ENCODE peak calls at places on chromosomes 13 and 19, in four cellular contexts. P is K562, Y is HepG2, X is GM12878. V is an unnamed sample.

GRCh38 chr13:111845621-111846351 is 221.2 kb upstream of the SOX1 start:
- DNase-seq in P (no peak), Y (no peak), X (no peak), V (peak)

GRCh38 chr13:99218545-99218944 is 17.9 kb downstream of the UBAC2 start:
- DNase-seq in P (no peak), Y (no peak), X (no peak), V (no peak)

GRCh38 chr19:42226886-42227285 is 6.8 kb downstream of the ZNF526 start:
- DNase-seq in P (no peak), Y (no peak), X (no peak), V (no peak)

GRCh38 chr13:23347601-23348000 is 85.9 kb downstream of the SACS start:
- DNase-seq in P (no peak), Y (no peak), X (no peak), V (no peak)

GRCh38 chr13:88014527-88014926 is 343.4 kb downstream of the SLITRK5 start:
- DNase-seq in P (no peak), Y (no peak), X (no peak), V (no peak)

GRCh38 chr19:40150170-40150569 is 41.1 kb upstream of the MAP3K10 start:
- DNase-seq in P (no peak), Y (no peak), X (no peak), V (no peak)

GRCh38 chr13:98445340-98446233 is 131.3 kb downstream of the STK24 start:
- DNase-seq in P (peak), Y (peak), X (peak), V (peak)

GRCh38 chr19:4909172-4909896 is at the start of gene UHRF1:
- DNase-seq in P (peak), Y (peak), X (no peak), V (no peak)

GRCh38 chr19:996051-996838 is 4.0 kb upstream of the GRIN3B start:
- DNase-seq in P (peak), Y (no peak), X (no peak), V (peak)

GRCh38 chr19:31377736-31378135 is 28.5 kb upstream of the TSHZ3 start:
- DNase-seq in P (no peak), Y (no peak), X (no peak), V (no peak)

GRCh38 chr13:28557725-28558124 is 62.8 kb upstream of the FLT1 start:
- DNase-seq in P (no peak), Y (no peak), X (no peak), V (no peak)
- TF ChIP-seq NR2C2 in P (no peak), Y (no peak), X (no peak), V (no peak)

GRCh38 chr19:49614096-49614857 is 23.3 kb downstream of the PRR12 start:
- DNase-seq in P (no peak), Y (peak), X (no peak), V (no peak)
- TF ChIP-seq SP1 in P (no peak), Y (no peak), X (no peak), V (no peak)

DNA sequence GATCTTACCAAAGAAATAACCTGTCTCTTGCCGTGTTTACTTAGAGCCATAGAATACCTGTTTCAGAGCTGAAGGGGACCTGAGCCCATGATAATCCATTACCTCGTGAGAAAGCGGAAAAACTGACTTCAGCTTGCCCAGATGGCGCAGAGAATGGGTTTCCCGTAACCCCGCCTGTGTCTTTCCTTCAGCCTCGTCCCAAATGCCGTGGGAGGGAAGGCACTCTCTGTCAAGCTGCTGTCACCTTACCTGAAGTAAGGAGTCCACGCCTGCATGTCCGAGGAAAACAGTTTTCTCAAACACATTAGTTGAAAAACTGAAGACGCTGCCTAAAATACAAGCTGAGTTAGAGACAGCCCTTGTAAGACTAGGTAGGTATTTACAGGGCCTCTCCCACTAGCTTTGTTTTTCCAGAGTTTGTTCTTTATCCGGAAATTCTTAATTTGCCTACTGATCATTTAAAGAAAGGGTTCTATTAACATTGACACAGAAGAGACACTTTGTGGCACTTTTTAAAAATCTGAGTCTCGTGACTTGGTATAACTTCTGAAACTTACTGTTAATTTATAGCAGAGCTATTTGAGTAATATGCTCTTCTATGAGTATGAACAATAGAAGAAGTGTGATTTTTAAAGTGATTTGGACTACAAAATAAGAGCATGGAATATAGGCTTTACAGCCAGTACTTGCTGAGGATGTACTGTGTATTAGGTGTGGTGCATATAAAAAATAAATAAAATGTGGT is 1.3 kb upstream of the INTS6 start:
- DNase-seq in P (peak), Y (no peak), X (no peak), V (no peak)
- TF ChIP-seq CREM in P (no peak), Y (no peak), X (no peak), V (no peak)

DNA sequence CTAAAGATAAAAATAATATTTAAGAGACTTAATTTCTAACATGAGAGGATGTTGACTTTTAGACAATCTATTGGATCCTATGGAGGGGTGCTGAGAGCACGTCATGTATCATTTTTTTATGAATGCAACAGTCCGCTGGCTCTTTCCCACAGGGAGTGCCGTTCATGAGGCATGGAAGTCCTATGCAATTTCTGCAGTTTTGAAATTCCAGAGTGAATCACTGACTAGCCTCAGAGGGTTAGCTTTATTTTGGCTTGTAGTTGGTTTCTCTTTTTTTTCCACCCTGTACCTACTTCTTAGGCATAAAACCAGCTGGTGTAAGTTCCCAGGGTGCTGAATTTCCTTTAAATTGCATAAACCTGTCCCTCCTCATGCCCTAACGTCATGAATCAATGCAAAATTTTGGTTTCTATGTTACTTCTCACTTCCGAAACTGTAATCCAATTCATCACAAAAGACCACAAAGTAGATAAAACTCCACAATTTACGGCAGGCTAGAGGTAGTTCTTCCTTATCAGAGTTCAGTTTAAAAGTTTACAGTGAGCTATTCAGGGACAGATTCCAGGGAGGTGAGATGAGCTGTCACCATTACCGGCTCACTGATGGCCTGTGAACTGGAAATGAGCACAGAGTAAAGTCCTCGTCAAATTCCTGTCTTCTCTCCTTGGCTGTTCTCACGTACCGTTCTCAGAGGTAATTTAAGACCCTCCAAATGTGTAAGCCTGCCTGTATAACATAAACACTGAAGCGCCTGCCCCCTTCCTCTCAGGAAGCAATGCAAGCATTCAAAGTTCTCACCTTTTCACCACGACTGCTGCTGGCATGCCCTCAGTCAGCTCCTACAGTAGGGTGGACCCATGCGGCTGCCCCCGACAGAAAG is 216.6 kb upstream of the SLC10A2 start:
- DNase-seq in P (no peak), Y (no peak), X (no peak), V (no peak)
- TF ChIP-seq NR2C2 in P (no peak), Y (no peak), X (no peak), V (no peak)

GRCh38 chr19:15631817-15632216 is 8.9 kb upstream of the CYP4F3 start:
- DNase-seq in P (peak), Y (peak), X (peak), V (peak)
- TF ChIP-seq SP1 in P (no peak), Y (peak), X (no peak), V (no peak)

GRCh38 chr19:44796701-44797115 is 12.2 kb upstream of the BCAM start:
- DNase-seq in P (no peak), Y (peak), X (no peak), V (no peak)
- TF ChIP-seq CREM in P (no peak), Y (no peak), X (no peak), V (no peak)

DNA sequence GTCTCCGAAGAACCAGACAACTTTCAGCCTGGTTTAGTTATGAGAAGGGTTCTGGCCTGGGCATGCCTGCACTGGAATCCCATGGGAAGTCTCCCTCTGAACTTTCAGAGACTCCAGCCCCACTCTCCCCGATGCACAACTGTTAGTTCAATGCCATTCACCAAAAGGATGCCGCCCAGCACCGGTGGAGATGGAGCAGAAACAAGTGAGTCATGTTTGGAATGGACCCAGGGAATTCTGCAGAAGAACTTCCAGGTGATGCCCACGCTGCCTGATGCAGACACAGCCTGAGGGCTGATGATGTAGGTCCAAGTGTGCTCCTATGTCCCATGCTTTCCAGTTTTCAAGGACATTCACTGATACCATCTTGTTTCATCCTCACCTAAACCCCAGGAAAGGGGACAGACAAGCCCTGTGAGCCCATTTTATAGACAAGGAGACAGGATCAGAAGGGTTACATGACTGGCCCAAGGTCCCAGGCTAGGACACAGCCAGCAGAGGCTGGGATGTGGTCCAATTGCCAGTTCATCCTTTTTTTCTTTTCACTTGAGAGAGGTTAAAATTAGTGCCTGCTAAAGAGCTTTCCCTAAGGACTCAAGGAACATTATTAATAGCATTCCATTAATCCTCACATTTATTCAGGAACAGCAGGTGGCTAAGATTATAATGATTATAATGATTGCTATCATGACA is 39.5 kb downstream of the SIAH3 start:
- DNase-seq in P (no peak), Y (no peak), X (no peak), V (no peak)
- TF ChIP-seq NR2C2 in P (no peak), Y (no peak), X (no peak), V (no peak)

DNA sequence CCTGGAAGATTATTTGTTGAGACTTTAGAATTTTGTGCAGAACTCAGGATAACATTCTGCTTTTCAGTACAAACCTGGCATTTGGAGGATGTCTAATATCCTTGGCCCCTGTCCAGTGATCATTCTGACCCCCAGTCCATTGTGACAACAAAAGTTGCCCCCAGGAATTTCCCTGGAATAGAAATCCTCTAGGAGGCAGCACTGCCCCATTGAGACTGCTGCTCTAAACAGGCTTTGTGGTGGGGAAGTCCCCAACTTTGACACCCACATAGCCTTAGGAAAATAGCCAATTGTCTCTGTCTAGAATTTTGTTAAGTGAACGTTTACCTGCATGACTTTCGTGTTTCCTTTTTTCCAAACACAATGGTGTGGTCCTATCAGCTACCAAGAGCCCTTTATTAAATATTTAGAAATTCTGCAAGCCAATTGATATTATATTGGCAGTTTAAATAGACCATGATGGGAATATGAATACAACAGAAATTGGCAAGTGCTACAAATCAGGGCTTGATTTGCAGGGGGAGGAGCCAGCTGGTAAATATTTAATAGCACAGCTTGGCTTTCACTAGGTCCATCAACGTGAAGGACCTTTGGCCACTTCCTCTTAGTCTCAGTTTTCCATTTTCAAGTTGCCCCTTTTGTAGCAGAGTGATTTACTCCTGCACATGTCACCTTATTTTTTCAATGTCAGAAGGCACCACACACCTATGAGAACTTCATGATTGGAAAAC is 451.7 kb downstream of the EFNB2 start:
- DNase-seq in P (no peak), Y (peak), X (no peak), V (peak)
- TF ChIP-seq SP1 in P (no peak), Y (no peak), X (no peak), V (no peak)